ENCODE peak calls at places on chromosomes 13 and 19, in nine cellular contexts. T, K, M, H, U, I, C, Q and A are unnamed samples.

GRCh38 chr13:74250738-74251190 is 116.6 kb upstream of the KLF12 start:
- DNase-seq in T (no peak), K (no peak), M (no peak), H (no peak), U (no peak), I (no peak), C (no peak), Q (no peak), A (no peak)

GRCh38 chr13:41827507-41828213 is 133.2 kb downstream of the VWA8 start:
- DNase-seq in T (no peak), K (no peak), M (peak), H (no peak), U (peak), I (no peak), C (no peak), Q (peak), A (no peak)

GRCh38 chr13:76481738-76482137 is 404.5 kb downstream of the KCTD12 start:
- DNase-seq in T (no peak), K (no peak), M (no peak), H (no peak), U (no peak), I (no peak), C (no peak), Q (no peak), A (no peak)

GRCh38 chr19:31220540-31220939 is 128.7 kb downstream of the TSHZ3 start:
- DNase-seq in T (no peak), K (peak), M (no peak), H (no peak), U (no peak), I (no peak), C (no peak), Q (no peak), A (no peak)

GRCh38 chr19:48401277-48401676 is 7.8 kb downstream of the GRIN2D start:
- DNase-seq in T (no peak), K (peak), M (no peak), H (no peak), U (no peak), I (no peak), C (no peak), Q (no peak), A (no peak)

GRCh38 chr19:19563348-19563848 is 25.3 kb downstream of the CILP2 start:
- DNase-seq in T (no peak), K (no peak), M (no peak), H (no peak), U (no peak), I (no peak), C (no peak), Q (no peak), A (no peak)

GRCh38 chr19:46610413-46610775 is 9.3 kb downstream of the CALM3 start:
- DNase-seq in T (peak), K (no peak), M (no peak), H (peak), U (no peak), I (no peak), C (no peak), Q (no peak), A (no peak)

GRCh38 chr13:112965103-112965502 is 3.9 kb upstream of the MCF2L start:
- DNase-seq in T (peak), K (no peak), M (no peak), H (no peak), U (no peak), I (no peak), C (peak), Q (peak), A (peak)

GRCh38 chr19:4690362-4690761 is 20.2 kb upstream of the MYDGF start:
- DNase-seq in T (no peak), K (no peak), M (no peak), H (no peak), U (no peak), I (no peak), C (no peak), Q (no peak), A (no peak)

GRCh38 chr13:51955281-51955771 is 55.9 kb downstream of the ATP7B start:
- DNase-seq in T (no peak), K (no peak), M (no peak), H (no peak), U (no peak), I (no peak), C (no peak), Q (no peak), A (no peak)

GRCh38 chr19:14475251-14476073 is at the start of gene PTGER1:
- DNase-seq in T (no peak), K (peak), M (no peak), H (no peak), U (no peak), I (no peak), C (no peak), Q (no peak), A (no peak)

GRCh38 chr19:13070425-13071140 is 32.1 kb downstream of the LYL1 start:
- DNase-seq in T (no peak), K (no peak), M (no peak), H (no peak), U (no peak), I (peak), C (no peak), Q (no peak), A (no peak)

GRCh38 chr19:55537741-55538111 is 793 bp upstream of the SBK2 start:
- DNase-seq in T (no peak), K (peak), M (no peak), H (no peak), U (no peak), I (no peak), C (no peak), Q (no peak), A (no peak)
- H3K27ac ChIP-seq in T (no peak), K (no peak), M (no peak), H (no peak), U (no peak), I (no peak), C (no peak), Q (no peak), A (no peak)

GRCh38 chr13:80048802-80049201 is 292.1 kb downstream of the SPRY2 start:
- DNase-seq in T (peak), K (peak), M (peak), H (peak), U (peak), I (peak), C (peak), Q (peak), A (no peak)
- TF ChIP-seq CTCF in T (no peak), K (no peak), M (no peak), H (no peak), U (no peak), I (no peak), C (no peak), Q (no peak), A (no peak)

GRCh38 chr19:50460161-50460765 is 16.0 kb upstream of the EMC10 start:
- DNase-seq in T (no peak), K (no peak), M (no peak), H (no peak), U (no peak), I (no peak), C (no peak), Q (no peak), A (no peak)
- H3K27ac ChIP-seq in T (no peak), K (no peak), M (no peak), H (no peak), U (peak), I (no peak), C (no peak), Q (no peak), A (no peak)

GRCh38 chr13:46995874-46996273 is 99.0 kb upstream of the HTR2A start:
- DNase-seq in T (no peak), K (no peak), M (no peak), H (no peak), U (no peak), I (no peak), C (no peak), Q (no peak), A (no peak)

GRCh38 chr13:46994492-46994891 is 97.6 kb upstream of the HTR2A start:
- DNase-seq in T (no peak), K (no peak), M (no peak), H (no peak), U (no peak), I (no peak), C (no peak), Q (no peak), A (no peak)

GRCh38 chr13:46996316-46996715 is 99.5 kb upstream of the HTR2A start:
- DNase-seq in T (no peak), K (no peak), M (no peak), H (no peak), U (no peak), I (no peak), C (no peak), Q (no peak), A (no peak)

GRCh38 chr13:46992383-46992952 is 95.6 kb upstream of the HTR2A start:
- DNase-seq in T (no peak), K (no peak), M (no peak), H (no peak), U (no peak), I (no peak), C (no peak), Q (no peak), A (no peak)
- TF ChIP-seq CTCF in T (no peak), K (peak), M (no peak), H (no peak), U (peak), I (no peak), C (no peak), Q (no peak), A (no peak)